ENCODE peak calls at places on chromosomes 11 and 22, in ten cellular contexts. One of them, this sample, is unnamed.

GRCh38 chr11:120746836-120747609 is 235.5 kb downstream of the GRIK4 start:
- DNase-seq in tibial artery: no peak
- DNase-seq in SK-N-SH: peak
- DNase-seq in ovary: no peak
- DNase-seq in neural crest cell: no peak
- DNase-seq in AG09309: no peak
- DNase-seq in hepatocyte: no peak
- DNase-seq in WTC11: no peak
- DNase-seq in Calu3: no peak
- DNase-seq in coronary artery: no peak
- DNase-seq in this sample: no peak

GRCh38 chr11:127962416-127962815 is 624.9 kb downstream of the ETS1 start:
- DNase-seq in tibial artery: no peak
- DNase-seq in AG09309: no peak
- DNase-seq in WTC11: no peak
- DNase-seq in Calu3: no peak
- DNase-seq in SK-N-SH: no peak
- DNase-seq in coronary artery: no peak
- DNase-seq in ovary: no peak
- DNase-seq in hepatocyte: no peak
- DNase-seq in neural crest cell: no peak
- DNase-seq in this sample: no peak

GRCh38 chr11:16946477-16947282 is 67.5 kb downstream of the PLEKHA7 start:
- DNase-seq in neural crest cell: no peak
- DNase-seq in ovary: no peak
- DNase-seq in tibial artery: no peak
- DNase-seq in SK-N-SH: no peak
- DNase-seq in AG09309: no peak
- DNase-seq in hepatocyte: no peak
- DNase-seq in coronary artery: no peak
- DNase-seq in WTC11: no peak
- DNase-seq in Calu3: no peak
- DNase-seq in this sample: no peak

GRCh38 chr11:118916842-118917388 is 8.8 kb downstream of the BCL9L start:
- DNase-seq in Calu3: no peak
- DNase-seq in AG09309: peak
- DNase-seq in tibial artery: peak
- DNase-seq in SK-N-SH: no peak
- DNase-seq in coronary artery: peak
- DNase-seq in hepatocyte: peak
- DNase-seq in WTC11: peak
- DNase-seq in neural crest cell: no peak
- DNase-seq in ovary: peak
- DNase-seq in this sample: peak

GRCh38 chr22:28829358-28830181 is 29.2 kb upstream of the XBP1 start:
- DNase-seq in coronary artery: peak
- DNase-seq in AG09309: peak
- DNase-seq in hepatocyte: peak
- DNase-seq in Calu3: peak
- DNase-seq in WTC11: peak
- DNase-seq in tibial artery: peak
- DNase-seq in SK-N-SH: peak
- DNase-seq in ovary: peak
- DNase-seq in neural crest cell: peak
- DNase-seq in this sample: peak

GRCh38 chr11:65803797-65804492 is 17.1 kb downstream of the OVOL1 start:
- DNase-seq in Calu3: no peak
- DNase-seq in neural crest cell: no peak
- DNase-seq in tibial artery: no peak
- DNase-seq in hepatocyte: no peak
- DNase-seq in WTC11: no peak
- DNase-seq in coronary artery: no peak
- DNase-seq in SK-N-SH: no peak
- DNase-seq in ovary: no peak
- DNase-seq in AG09309: no peak
- DNase-seq in this sample: no peak

GRCh38 chr11:95908826-95909225 is 15.1 kb downstream of the MTMR2 start:
- DNase-seq in AG09309: no peak
- DNase-seq in tibial artery: no peak
- DNase-seq in hepatocyte: no peak
- DNase-seq in ovary: no peak
- DNase-seq in Calu3: no peak
- DNase-seq in neural crest cell: no peak
- DNase-seq in coronary artery: no peak
- DNase-seq in WTC11: no peak
- DNase-seq in SK-N-SH: no peak
- DNase-seq in this sample: no peak

GRCh38 chr11:926341-926916 is 759 bp downstream of the AP2A2 start:
- DNase-seq in hepatocyte: peak
- DNase-seq in WTC11: no peak
- DNase-seq in Calu3: no peak
- DNase-seq in SK-N-SH: peak
- DNase-seq in ovary: peak
- DNase-seq in neural crest cell: no peak
- DNase-seq in coronary artery: no peak
- DNase-seq in tibial artery: peak
- DNase-seq in AG09309: peak
- DNase-seq in this sample: no peak

GRCh38 chr11:88292156-88292844 is 45.2 kb downstream of the CTSC start:
- DNase-seq in coronary artery: no peak
- DNase-seq in AG09309: no peak
- DNase-seq in SK-N-SH: peak
- DNase-seq in hepatocyte: no peak
- DNase-seq in Calu3: peak
- DNase-seq in neural crest cell: no peak
- DNase-seq in tibial artery: no peak
- DNase-seq in WTC11: no peak
- DNase-seq in ovary: peak
- DNase-seq in this sample: peak

GRCh38 chr11:58998480-58999290 is 59.4 kb downstream of the GLYATL1 start:
- DNase-seq in coronary artery: no peak
- DNase-seq in Calu3: no peak
- DNase-seq in tibial artery: no peak
- DNase-seq in ovary: no peak
- DNase-seq in AG09309: no peak
- DNase-seq in hepatocyte: peak
- DNase-seq in neural crest cell: no peak
- DNase-seq in SK-N-SH: no peak
- DNase-seq in WTC11: no peak
- DNase-seq in this sample: no peak

GRCh38 chr11:84886344-84886743 is 740.8 kb downstream of the DLG2 start:
- DNase-seq in WTC11: no peak
- DNase-seq in SK-N-SH: no peak
- DNase-seq in hepatocyte: no peak
- DNase-seq in ovary: no peak
- DNase-seq in AG09309: peak
- DNase-seq in tibial artery: no peak
- DNase-seq in Calu3: no peak
- DNase-seq in coronary artery: no peak
- DNase-seq in neural crest cell: no peak
- DNase-seq in this sample: no peak

GRCh38 chr11:64124147-64124546 is 41.8 kb downstream of the MACROD1 start:
- DNase-seq in Calu3: no peak
- DNase-seq in hepatocyte: no peak
- DNase-seq in ovary: no peak
- DNase-seq in WTC11: no peak
- DNase-seq in tibial artery: no peak
- DNase-seq in coronary artery: no peak
- DNase-seq in AG09309: no peak
- DNase-seq in SK-N-SH: peak
- DNase-seq in neural crest cell: no peak
- DNase-seq in this sample: no peak

GRCh38 chr11:114340311-114341131 is 44.3 kb downstream of the NNMT start:
- DNase-seq in WTC11: peak
- DNase-seq in hepatocyte: peak
- DNase-seq in ovary: peak
- DNase-seq in AG09309: peak
- DNase-seq in SK-N-SH: peak
- DNase-seq in neural crest cell: peak
- DNase-seq in tibial artery: peak
- DNase-seq in coronary artery: no peak
- DNase-seq in Calu3: no peak
- DNase-seq in this sample: peak

GRCh38 chr11:105670811-105671210 is 60.9 kb downstream of the GRIA4 start:
- DNase-seq in ovary: no peak
- DNase-seq in WTC11: no peak
- DNase-seq in neural crest cell: no peak
- DNase-seq in coronary artery: no peak
- DNase-seq in AG09309: no peak
- DNase-seq in Calu3: no peak
- DNase-seq in hepatocyte: no peak
- DNase-seq in SK-N-SH: no peak
- DNase-seq in tibial artery: no peak
- DNase-seq in this sample: no peak

GRCh38 chr22:39179401-39179827 is 26.9 kb upstream of the CBX7 start:
- DNase-seq in hepatocyte: no peak
- DNase-seq in WTC11: peak
- DNase-seq in SK-N-SH: no peak
- DNase-seq in coronary artery: no peak
- DNase-seq in tibial artery: peak
- DNase-seq in neural crest cell: no peak
- DNase-seq in ovary: peak
- DNase-seq in AG09309: no peak
- DNase-seq in Calu3: no peak
- DNase-seq in this sample: no peak

GRCh38 chr11:1844221-1845094 is 5.7 kb downstream of the TNNI2 start:
- DNase-seq in AG09309: no peak
- DNase-seq in coronary artery: no peak
- DNase-seq in hepatocyte: peak
- DNase-seq in neural crest cell: no peak
- DNase-seq in Calu3: no peak
- DNase-seq in tibial artery: no peak
- DNase-seq in WTC11: no peak
- DNase-seq in SK-N-SH: peak
- DNase-seq in ovary: no peak
- DNase-seq in this sample: no peak

DNA sequence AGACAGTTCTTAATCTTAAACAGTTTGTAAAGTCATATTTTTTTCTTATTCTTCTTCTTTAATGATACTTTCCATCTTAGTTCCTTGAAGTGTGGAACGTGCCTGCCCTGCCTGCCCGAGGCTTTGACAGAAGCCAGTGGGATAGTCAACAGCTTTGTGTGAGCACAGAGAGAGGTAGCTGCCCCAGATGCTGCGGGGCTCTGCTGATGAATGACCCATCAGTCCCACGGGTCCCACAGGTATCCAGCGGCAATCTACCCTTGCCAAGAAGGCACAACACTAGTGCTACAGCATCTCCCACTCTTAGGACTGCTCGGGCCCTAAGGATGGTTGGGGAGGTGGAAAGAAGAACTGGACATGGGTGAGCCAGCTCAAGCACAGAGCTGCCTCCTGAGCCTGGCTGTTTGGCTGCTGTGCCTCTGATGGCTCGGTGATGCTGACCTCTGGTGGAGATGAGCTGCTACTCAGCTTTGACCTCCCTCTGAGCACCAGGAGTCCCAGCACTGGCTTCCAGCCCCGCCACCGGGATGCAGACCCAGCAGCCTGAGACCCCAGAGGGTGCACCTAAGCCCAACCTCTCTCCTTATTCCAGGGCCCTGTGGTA is 11.8 kb upstream of the APLNR start:
- DNase-seq in Calu3: peak
- DNase-seq in hepatocyte: peak
- DNase-seq in AG09309: peak
- DNase-seq in ovary: peak
- DNase-seq in tibial artery: peak
- DNase-seq in coronary artery: no peak
- DNase-seq in WTC11: peak
- DNase-seq in SK-N-SH: peak
- DNase-seq in neural crest cell: peak
- DNase-seq in this sample: peak
- TF ChIP-seq CTCF in Calu3: peak
- TF ChIP-seq CTCF in hepatocyte: peak
- TF ChIP-seq CTCF in AG09309: peak
- TF ChIP-seq CTCF in ovary: no peak
- TF ChIP-seq CTCF in tibial artery: peak
- TF ChIP-seq CTCF in coronary artery: no peak
- TF ChIP-seq CTCF in WTC11: peak
- TF ChIP-seq CTCF in SK-N-SH: peak
- TF ChIP-seq CTCF in neural crest cell: peak
- TF ChIP-seq CTCF in this sample: peak

GRCh38 chr11:60871378-60872061 is 4.2 kb downstream of the ZP1 start:
- DNase-seq in Calu3: no peak
- DNase-seq in SK-N-SH: peak
- DNase-seq in hepatocyte: no peak
- DNase-seq in tibial artery: peak
- DNase-seq in WTC11: no peak
- DNase-seq in coronary artery: no peak
- DNase-seq in ovary: no peak
- DNase-seq in neural crest cell: no peak
- DNase-seq in AG09309: no peak
- DNase-seq in this sample: no peak
- TF ChIP-seq CTCF in Calu3: no peak
- TF ChIP-seq CTCF in SK-N-SH: no peak
- TF ChIP-seq CTCF in hepatocyte: no peak
- TF ChIP-seq CTCF in tibial artery: no peak
- TF ChIP-seq CTCF in WTC11: no peak
- TF ChIP-seq CTCF in coronary artery: no peak
- TF ChIP-seq CTCF in ovary: no peak
- TF ChIP-seq CTCF in neural crest cell: no peak
- TF ChIP-seq CTCF in AG09309: peak
- TF ChIP-seq CTCF in this sample: peak

GRCh38 chr11:13009921-13010736 is 1.0 kb downstream of the RASSF10 start:
- DNase-seq in neural crest cell: peak
- DNase-seq in WTC11: peak
- DNase-seq in SK-N-SH: peak
- DNase-seq in ovary: no peak
- DNase-seq in Calu3: peak
- DNase-seq in coronary artery: no peak
- DNase-seq in tibial artery: no peak
- DNase-seq in AG09309: no peak
- DNase-seq in hepatocyte: peak
- DNase-seq in this sample: no peak
- TF ChIP-seq CTCF in neural crest cell: peak
- TF ChIP-seq CTCF in WTC11: no peak
- TF ChIP-seq CTCF in SK-N-SH: no peak
- TF ChIP-seq CTCF in ovary: no peak
- TF ChIP-seq CTCF in Calu3: no peak
- TF ChIP-seq CTCF in coronary artery: no peak
- TF ChIP-seq CTCF in tibial artery: no peak
- TF ChIP-seq CTCF in AG09309: no peak
- TF ChIP-seq CTCF in hepatocyte: no peak
- TF ChIP-seq CTCF in this sample: no peak

DNA sequence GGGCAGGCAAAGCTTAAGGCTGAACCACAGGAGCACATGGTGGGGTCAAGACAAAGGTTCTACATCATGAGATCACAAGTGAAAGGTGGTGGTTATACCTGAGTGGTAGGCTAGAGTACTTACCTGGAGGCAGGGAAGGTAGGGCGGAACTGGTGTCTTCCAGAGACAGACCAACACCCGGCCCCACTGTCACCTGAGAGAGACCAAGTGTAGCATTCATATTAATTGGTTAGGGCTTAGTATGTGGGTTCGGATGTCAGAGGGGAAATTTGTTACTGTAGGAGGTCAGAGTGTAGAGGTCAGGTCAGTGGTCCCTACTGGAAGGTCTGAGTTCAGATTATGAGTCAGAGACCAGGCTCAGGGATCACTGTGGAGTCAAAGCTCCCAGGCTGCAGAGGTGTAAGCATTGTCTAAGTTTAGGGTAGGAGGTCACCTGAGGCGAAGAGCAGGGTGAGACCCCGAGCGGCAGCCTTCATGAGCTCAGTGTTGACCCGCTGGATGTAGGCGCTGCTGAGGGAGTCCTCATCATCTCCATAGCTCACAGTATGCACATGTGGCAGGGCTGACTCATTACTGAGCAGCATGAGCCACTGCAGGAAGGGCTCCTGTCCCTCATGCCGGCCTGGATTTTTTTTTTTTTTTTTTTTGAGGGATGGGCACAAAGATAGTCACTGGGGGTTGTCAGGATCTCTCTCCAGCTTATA is 3.2 kb downstream of the TPP1 start:
- DNase-seq in hepatocyte: no peak
- DNase-seq in ovary: no peak
- DNase-seq in coronary artery: no peak
- DNase-seq in Calu3: no peak
- DNase-seq in tibial artery: no peak
- DNase-seq in neural crest cell: no peak
- DNase-seq in AG09309: no peak
- DNase-seq in WTC11: no peak
- DNase-seq in SK-N-SH: no peak
- DNase-seq in this sample: no peak
- TF ChIP-seq CTCF in hepatocyte: no peak
- TF ChIP-seq CTCF in ovary: no peak
- TF ChIP-seq CTCF in coronary artery: no peak
- TF ChIP-seq CTCF in Calu3: no peak
- TF ChIP-seq CTCF in tibial artery: no peak
- TF ChIP-seq CTCF in neural crest cell: no peak
- TF ChIP-seq CTCF in AG09309: no peak
- TF ChIP-seq CTCF in WTC11: no peak
- TF ChIP-seq CTCF in SK-N-SH: no peak
- TF ChIP-seq CTCF in this sample: no peak

This sample was measured in AG09319.